ENCODE peak calls at places on chromosomes 13 and 19, in four cellular contexts. B, M, K and O are unnamed samples.
A peak's percentile ranks its signal among the peaks of the same experiment; 100 is the strongest.

GRCh38 chr19:4523306-4524110 is 5.2 kb upstream of the PLIN4 start:
- DNase-seq in K (peak; percentile 19), M (no peak), B (no peak), O (no peak)

GRCh38 chr19:15672580-15673175 is at the start of gene CYP4F12:
- DNase-seq in B (no peak), M (no peak), K (no peak), O (no peak)

GRCh38 chr13:39786091-39786490 is 130.6 kb downstream of the COG6 start:
- DNase-seq in B (no peak), K (no peak), M (no peak), O (no peak)

GRCh38 chr13:36130542-36131214 is 504 bp downstream of the DCLK1 start:
- DNase-seq in K (no peak), B (no peak), M (no peak), O (no peak)

GRCh38 chr19:50770888-50771287 is 624 bp downstream of the GPR32 start:
- DNase-seq in K (no peak), M (no peak), B (no peak), O (no peak)

GRCh38 chr13:114101831-114102520 is 30.4 kb downstream of the RASA3 start:
- DNase-seq in K (no peak), B (no peak), M (no peak), O (peak; percentile 52)

GRCh38 chr19:5661483-5661882 is 18.8 kb downstream of the MICOS13 start:
- DNase-seq in K (no peak), M (no peak), B (no peak), O (no peak)

GRCh38 chr19:9945319-9945966 is 9.1 kb upstream of the OLFM2 start:
- DNase-seq in M (no peak), B (peak; percentile 98), K (no peak), O (no peak)

GRCh38 chr19:5988520-5989387 is 10.8 kb upstream of the RANBP3 start:
- DNase-seq in B (no peak), M (no peak), K (no peak), O (no peak)

GRCh38 chr13:99322297-99323103 is 15.3 kb upstream of the GPR183 start:
- DNase-seq in B (peak; percentile 34), M (no peak), K (no peak), O (no peak)

GRCh38 chr13:37074703-37075102 is 15.2 kb upstream of the SUPT20H start:
- DNase-seq in B (peak; percentile 1), K (no peak), M (no peak), O (no peak)

GRCh38 chr13:46839399-46839798 is 42.4 kb upstream of the ESD start:
- DNase-seq in M (no peak), B (no peak), K (no peak), O (no peak)

GRCh38 chr19:8208119-8208709 is 956 bp upstream of the CERS4 start:
- DNase-seq in M (no peak), K (no peak), B (no peak), O (peak; percentile 36)

GRCh38 chr13:109646423-109646822 is 140.0 kb downstream of the IRS2 start:
- DNase-seq in M (no peak), K (no peak), B (no peak), O (no peak)

GRCh38 chr19:6773323-6773931 is 919 bp downstream of the VAV1 start:
- DNase-seq in M (no peak), B (no peak), K (peak; percentile 48), O (no peak)

GRCh38 chr19:33906578-33907335 is 110.1 kb downstream of the KCTD15 start:
- DNase-seq in K (no peak), B (no peak), M (no peak), O (no peak)

GRCh38 chr19:29489182-29489951 is 36.4 kb upstream of the VSTM2B start:
- DNase-seq in M (no peak), K (no peak), B (no peak), O (no peak)

GRCh38 chr19:1171755-1172352 is 2.2 kb downstream of the SBNO2 start:
- DNase-seq in K (no peak), B (no peak), M (no peak), O (no peak)

GRCh38 chr19:1651548-1652394 is 644 bp downstream of the TCF3 start:
- DNase-seq in B (no peak), M (peak; percentile 37), K (no peak), O (no peak)